ENCODE peak calls at places on chromosome 15, in six cellular contexts. R is transverse colon, T is Peyer's patch, G is HepG2, L is HCT116, Z is lower leg skin. M is an unnamed sample.

GRCh38 chr15:67887776-67888175 is 47.9 kb upstream of the RNU6-1 start:
- DNase-seq in G (no peak), Z (no peak), T (no peak), R (no peak), L (no peak), M (no peak)

GRCh38 chr15:25136119-25136518 is 181.3 kb downstream of the SNRPN start:
- DNase-seq in G (peak), T (no peak), L (no peak), Z (no peak), R (no peak), M (no peak)

GRCh38 chr15:57727031-57727430 is 20.5 kb downstream of the POLR2M start:
- DNase-seq in L (no peak), R (no peak), T (no peak), G (no peak), Z (no peak), M (no peak)

GRCh38 chr15:37133619-37134018 is 33.3 kb upstream of the MEIS2 start:
- DNase-seq in T (no peak), R (no peak), Z (no peak), G (no peak), L (no peak), M (no peak)

GRCh38 chr15:33492434-33493052 is 181.8 kb downstream of the RYR3 start:
- DNase-seq in Z (no peak), L (no peak), T (no peak), G (no peak), R (no peak), M (no peak)

GRCh38 chr15:99324082-99324620 is 72.9 kb downstream of the LRRC28 start:
- DNase-seq in G (no peak), R (no peak), L (peak), Z (no peak), T (no peak), M (no peak)

GRCh38 chr15:77764095-77764494 is 131.4 kb upstream of the LINGO1 start:
- DNase-seq in T (no peak), L (no peak), Z (no peak), G (no peak), R (no peak), M (no peak)

GRCh38 chr15:56759450-56759845 is 26.1 kb upstream of the ZNF280D start:
- DNase-seq in T (no peak), L (no peak), R (peak), G (no peak), Z (no peak), M (no peak)

GRCh38 chr15:33453761-33454160 is 143.0 kb downstream of the RYR3 start:
- DNase-seq in Z (no peak), L (no peak), T (no peak), G (no peak), R (no peak), M (no peak)

GRCh38 chr15:35465763-35466162 is 80.2 kb downstream of the DPH6 start:
- DNase-seq in G (no peak), T (no peak), L (no peak), Z (no peak), R (no peak), M (no peak)

GRCh38 chr15:51251591-51251990 is 86.8 kb downstream of the CYP19A1 start:
- DNase-seq in T (no peak), R (no peak), Z (no peak), G (no peak), L (no peak), M (no peak)

GRCh38 chr15:88990185-88990679 is 77.1 kb upstream of the MFGE8 start:
- DNase-seq in R (no peak), L (no peak), G (no peak), Z (no peak), T (no peak), M (no peak)

GRCh38 chr15:51669381-51669780 is 11.9 kb upstream of the SCG3 start:
- DNase-seq in G (no peak), R (no peak), Z (no peak), T (no peak), L (no peak), M (no peak)

GRCh38 chr15:48868549-48868948 is 9.4 kb upstream of the EID1 start:
- DNase-seq in L (no peak), R (no peak), G (no peak), T (no peak), Z (no peak), M (no peak)

GRCh38 chr15:37483779-37484178 is 383.4 kb upstream of the MEIS2 start:
- DNase-seq in L (no peak), Z (no peak), R (no peak), G (no peak), T (no peak), M (no peak)

GRCh38 chr15:57554063-57554820 is 37.5 kb upstream of the MYZAP start:
- DNase-seq in L (no peak), R (no peak), T (no peak), Z (no peak), G (no peak), M (no peak)

GRCh38 chr15:66720206-66721010 is 18.4 kb downstream of the SMAD6 start:
- DNase-seq in R (no peak), G (no peak), T (peak), L (no peak), Z (no peak), M (no peak)

GRCh38 chr15:48641416-48641815 is 4.1 kb downstream of the FBN1 start:
- DNase-seq in R (no peak), Z (no peak), L (no peak), G (no peak), T (no peak), M (no peak)

GRCh38 chr15:34616613-34617012 is 33.2 kb upstream of the GOLGA8B start:
- DNase-seq in T (no peak), R (no peak), L (peak), G (peak), Z (no peak), M (no peak)

GRCh38 chr15:48411971-48412591 is 80.9 kb downstream of the DUT start:
- DNase-seq in L (no peak), T (no peak), R (no peak), Z (no peak), G (no peak), M (peak)

GRCh38 chr15:73699249-73700040 is 15.3 kb downstream of the CD276 start:
- DNase-seq in G (no peak), L (no peak), T (peak), Z (no peak), R (no peak), M (no peak)

GRCh38 chr15:38389924-38390542 is 63.9 kb upstream of the FAM98B start:
- DNase-seq in G (peak), R (peak), L (peak), Z (peak), T (peak), M (no peak)

GRCh38 chr15:32682569-32682968 is 35.2 kb upstream of the GREM1 start:
- DNase-seq in R (no peak), L (no peak), Z (no peak), T (no peak), G (no peak), M (no peak)

GRCh38 chr15:93997071-93997658 is 234.2 kb upstream of the MCTP2 start:
- DNase-seq in T (no peak), L (peak), G (peak), Z (no peak), R (no peak), M (no peak)

GRCh38 chr15:92801774-92802464 is 98.2 kb upstream of the CHD2 start:
- DNase-seq in L (peak), R (peak), Z (peak), G (peak), T (no peak), M (no peak)

GRCh38 chr15:61195116-61196002 is 33.7 kb downstream of the RORA start:
- DNase-seq in R (no peak), G (peak), Z (no peak), L (peak), T (no peak), M (no peak)

GRCh38 chr15:90087454-90088154 is 14.7 kb downstream of the IDH2 start:
- DNase-seq in T (no peak), Z (no peak), G (peak), L (no peak), R (peak), M (no peak)

GRCh38 chr15:56251315-56252091 is 7.8 kb upstream of the RFX7 start:
- DNase-seq in T (no peak), Z (no peak), R (no peak), G (no peak), L (no peak), M (no peak)

GRCh38 chr15:29937956-29938355 is 115.7 kb upstream of the TJP1 start:
- DNase-seq in L (no peak), Z (no peak), R (no peak), G (no peak), T (no peak), M (no peak)

GRCh38 chr15:88113909-88114308 is 142.6 kb downstream of the NTRK3 start:
- DNase-seq in G (no peak), T (no peak), L (no peak), R (no peak), Z (no peak), M (no peak)

GRCh38 chr15:59345326-59345725 is 27.3 kb downstream of the MYO1E start:
- DNase-seq in L (no peak), G (no peak), R (no peak), T (no peak), Z (no peak), M (no peak)

GRCh38 chr15:25882466-25882865 is 19.3 kb upstream of the ATP10A start:
- DNase-seq in L (no peak), T (no peak), R (no peak), G (no peak), Z (no peak), M (no peak)

GRCh38 chr15:70339551-70340517 is 242.1 kb upstream of the TLE3 start:
- DNase-seq in Z (no peak), L (no peak), T (no peak), R (no peak), G (no peak), M (peak)

GRCh38 chr15:90986790-90987507 is 7.4 kb downstream of the PRC1 start:
- DNase-seq in T (no peak), R (peak), Z (no peak), G (no peak), L (no peak), M (no peak)

GRCh38 chr15:101049282-101049681 is 130.1 kb downstream of the LRRK1 start:
- DNase-seq in T (peak), L (no peak), G (no peak), R (peak), Z (peak), M (peak)

GRCh38 chr15:32859996-32860395 is 142.2 kb downstream of the GREM1 start:
- DNase-seq in Z (no peak), T (no peak), R (no peak), L (no peak), G (no peak), M (no peak)

GRCh38 chr15:69311319-69311721 is 12.6 kb downstream of the PAQR5 start:
- DNase-seq in T (no peak), G (no peak), Z (no peak), R (no peak), L (no peak), M (no peak)

GRCh38 chr15:69758810-69759410 is 306.3 kb downstream of the RPLP1 start:
- DNase-seq in G (no peak), T (no peak), Z (peak), L (no peak), R (peak), M (peak)

GRCh38 chr15:40927497-40928346 is 1.4 kb upstream of the DLL4 start:
- DNase-seq in G (no peak), R (peak), L (no peak), Z (no peak), T (peak), M (no peak)

GRCh38 chr15:40926659-40927496 is 2.3 kb upstream of the DLL4 start:
- DNase-seq in G (no peak), T (peak), Z (no peak), L (no peak), R (no peak), M (no peak)

GRCh38 chr15:40928975-40929729 is at the start of gene DLL4:
- DNase-seq in G (peak), Z (no peak), T (peak), R (peak), L (peak), M (no peak)

GRCh38 chr15:40929730-40930429 is 740 bp downstream of the DLL4 start:
- DNase-seq in T (peak), R (peak), L (no peak), G (no peak), Z (no peak), M (no peak)

GRCh38 chr15:40928351-40928974 is 677 bp upstream of the DLL4 start:
- DNase-seq in Z (no peak), L (no peak), G (no peak), R (peak), T (peak), M (no peak)
- TF ChIP-seq POLR2A in Z (no peak), L (no peak), G (no peak), R (no peak), T (no peak), M (no peak)

GRCh38 chr15:43794269-43795037 is 2.3 kb downstream of the SERF2 start:
- DNase-seq in R (no peak), G (no peak), T (no peak), L (no peak), Z (no peak), M (no peak)

GRCh38 chr15:43795197-43795596 is 3.1 kb downstream of the SERF2 start:
- DNase-seq in L (no peak), Z (no peak), T (no peak), G (no peak), R (no peak), M (no peak)

GRCh38 chr15:43799209-43799944 is 643 bp downstream of the SERINC4 start:
- DNase-seq in R (peak), T (no peak), L (no peak), G (no peak), Z (no peak), M (no peak)

GRCh38 chr15:43795997-43796396 is 3.9 kb downstream of the SERF2 start:
- DNase-seq in R (no peak), L (no peak), Z (no peak), T (no peak), G (no peak), M (no peak)

DNA sequence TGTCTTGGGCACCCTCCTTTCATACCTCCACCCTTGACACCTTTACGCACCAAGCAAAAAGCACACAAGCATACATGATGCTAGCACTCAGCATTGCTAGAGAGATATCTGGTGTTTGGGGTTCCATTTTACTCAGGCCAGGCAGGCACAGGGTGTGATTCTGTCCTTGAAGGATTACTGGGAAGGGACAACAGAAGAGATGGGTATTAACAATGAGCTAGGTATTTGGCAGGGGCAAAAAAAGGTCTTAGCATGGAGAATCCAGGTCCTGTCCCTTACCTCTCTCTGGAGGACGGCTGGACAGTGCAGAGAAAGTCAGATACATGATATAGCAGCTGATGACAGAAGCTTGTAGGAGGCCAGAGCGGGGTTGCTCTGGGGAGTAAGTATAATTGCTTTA is 3.5 kb downstream of the SERINC4 start:
- DNase-seq in R (no peak), L (no peak), G (no peak), T (no peak), Z (no peak), M (no peak)
- TF ChIP-seq POLR2A in R (no peak), L (no peak), G (no peak), T (no peak), Z (no peak), M (no peak)

DNA sequence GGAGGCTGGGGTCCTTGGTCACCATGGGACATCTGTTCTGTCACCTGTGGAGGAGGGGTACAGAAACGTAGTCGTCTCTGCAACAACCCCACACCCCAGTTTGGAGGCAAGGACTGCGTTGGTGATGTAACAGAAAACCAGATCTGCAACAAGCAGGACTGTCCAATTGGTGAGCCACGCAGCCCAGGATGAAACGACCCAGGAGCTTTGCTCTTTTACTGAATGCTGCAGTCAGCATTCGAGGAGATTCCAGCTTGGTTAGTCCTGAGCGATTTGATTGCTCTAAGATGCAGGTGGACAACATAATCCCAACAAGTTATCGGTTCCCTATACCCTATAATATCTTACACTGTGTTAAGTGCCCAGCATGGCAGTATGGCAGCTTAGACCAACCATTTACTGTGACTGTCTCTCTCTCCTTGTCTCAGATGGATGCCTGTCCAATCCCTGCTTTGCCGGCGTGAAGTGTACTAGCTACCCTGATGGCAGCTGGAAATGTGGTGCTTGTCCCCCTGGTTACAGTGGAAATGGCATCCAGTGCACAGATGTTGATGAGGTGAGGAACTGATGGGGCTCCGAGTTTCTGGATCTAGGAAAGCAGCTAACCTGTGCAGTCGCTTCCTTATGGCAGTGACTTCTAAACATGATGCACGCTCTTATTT is 7.8 kb downstream of the THBS1 start:
- DNase-seq in G (no peak), L (no peak), T (no peak), R (no peak), Z (no peak), M (no peak)
- TF ChIP-seq POLR2A in G (no peak), L (no peak), T (no peak), R (no peak), Z (no peak), M (no peak)

GRCh38 chr15:75042730-75043508 is 19.5 kb downstream of the PPCDC start:
- DNase-seq in Z (peak), G (peak), R (peak), L (peak), T (peak), M (no peak)
- TF ChIP-seq POLR2A in Z (no peak), G (no peak), R (peak), L (no peak), T (no peak), M (no peak)

DNA sequence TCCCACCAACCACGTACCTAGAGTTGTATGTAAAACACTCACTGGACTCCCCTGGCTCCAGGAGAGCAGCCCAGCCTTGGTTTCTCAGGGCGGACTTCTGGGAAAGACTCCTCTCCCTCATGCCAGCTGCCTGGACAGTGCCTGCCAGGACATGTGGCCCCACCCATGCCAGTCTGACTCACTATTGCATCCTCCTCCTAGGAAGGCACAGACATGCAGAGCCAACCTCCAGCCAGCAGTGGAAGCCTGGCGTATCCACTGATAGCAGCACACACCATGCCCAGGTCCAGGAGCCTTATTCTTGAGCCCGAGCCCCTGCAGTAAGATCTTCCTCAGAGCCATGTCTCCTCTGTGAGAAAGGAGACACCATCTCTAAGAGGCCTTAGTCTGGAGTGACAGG is 8.6 kb downstream of the PKM start:
- DNase-seq in T (peak), R (peak), Z (peak), G (no peak), L (no peak), M (no peak)
- TF ChIP-seq POLR2A in T (no peak), R (no peak), Z (no peak), G (no peak), L (no peak), M (no peak)

DNA sequence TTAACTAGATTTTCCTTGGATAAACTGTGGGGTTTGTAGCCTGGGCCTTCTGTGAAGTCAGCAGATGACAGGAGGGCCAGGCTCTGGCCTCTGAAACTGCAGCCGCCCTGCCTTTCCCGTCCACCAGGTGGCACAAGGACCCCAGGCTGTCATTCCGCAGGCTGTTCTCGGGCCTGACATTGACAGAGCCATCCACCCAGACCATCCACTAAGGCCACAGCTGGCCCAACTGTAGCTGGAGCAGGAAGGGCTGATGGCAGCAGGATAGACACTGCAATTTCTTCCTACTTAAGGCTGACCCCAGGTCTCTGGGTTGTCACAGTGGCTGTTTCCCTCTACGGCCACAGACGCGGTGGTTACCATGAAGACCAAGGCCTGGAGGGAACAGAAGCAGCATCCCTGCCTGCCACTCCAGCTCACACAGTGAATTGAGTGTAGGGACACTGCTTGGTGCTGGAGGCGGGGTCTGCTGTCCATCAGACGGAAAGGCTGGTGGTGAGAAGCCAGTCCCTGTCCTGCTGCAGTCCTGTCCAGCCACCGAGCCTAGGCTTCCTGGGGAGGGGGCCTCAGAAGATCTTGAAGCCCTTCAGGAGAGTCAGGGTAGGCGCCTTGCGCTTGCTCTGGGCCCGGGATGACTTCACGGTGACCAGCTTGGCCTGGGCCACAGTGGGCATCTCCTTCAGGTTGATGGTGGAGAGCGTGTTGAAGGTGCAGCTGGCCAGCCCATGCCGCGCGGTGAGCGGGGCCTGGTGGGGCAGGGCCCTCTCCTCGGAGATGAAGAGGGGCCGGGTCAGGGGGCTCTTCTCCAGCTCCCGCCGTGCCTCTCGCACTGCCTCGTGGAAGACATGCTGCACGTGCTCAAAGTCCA is 9.4 kb downstream of the SLC51B start:
- DNase-seq in T (peak), R (peak), Z (peak), L (peak), G (peak), M (peak)
- TF ChIP-seq POLR2A in T (no peak), R (no peak), Z (no peak), L (no peak), G (no peak), M (no peak)

DNA sequence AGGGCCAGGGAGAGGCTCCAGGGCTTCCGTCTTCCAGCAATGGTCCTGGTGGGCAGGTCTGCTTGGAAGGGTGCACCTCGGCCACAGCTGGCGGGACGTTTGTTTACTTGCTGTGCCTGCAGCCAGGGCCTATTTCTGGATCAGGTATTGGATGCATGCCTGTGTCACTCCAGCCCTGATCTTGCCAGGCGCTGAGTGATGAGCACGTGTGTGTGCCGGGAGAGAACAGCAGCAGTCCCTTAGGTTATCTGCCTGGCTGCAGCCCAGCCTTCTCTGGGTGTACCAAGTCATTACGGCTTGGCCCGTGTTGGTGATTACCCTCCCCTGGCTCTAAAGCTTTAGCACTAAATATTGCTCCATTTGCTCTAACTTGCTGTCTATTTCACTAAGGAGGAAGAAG is 14.9 kb downstream of the CCDC32 start:
- DNase-seq in T (no peak), L (no peak), Z (no peak), R (no peak), G (no peak), M (no peak)
- TF ChIP-seq POLR2A in T (no peak), L (no peak), Z (no peak), R (no peak), G (no peak), M (no peak)

M was measured in vagina.